ENCODE peak calls at places on chromosomes 5 and 9, in six cellular contexts. One of them, this sample, is unnamed.

GRCh38 chr5:175696139-175696854 is 38.4 kb downstream of the HRH2 start:
- DNase-seq in cardiac fibroblast: no peak
- DNase-seq in NB4: peak
- DNase-seq in BE2C: peak
- DNase-seq in endodermal cell: peak
- DNase-seq in AG04450: no peak
- DNase-seq in this sample: no peak

GRCh38 chr9:13744233-13744954 is 464.9 kb upstream of the MPDZ start:
- DNase-seq in NB4: no peak
- DNase-seq in BE2C: peak
- DNase-seq in AG04450: no peak
- DNase-seq in endodermal cell: peak
- DNase-seq in cardiac fibroblast: no peak
- DNase-seq in this sample: no peak

GRCh38 chr5:9231842-9232241 is 314.0 kb downstream of the SEMA5A start:
- DNase-seq in NB4: no peak
- DNase-seq in AG04450: no peak
- DNase-seq in BE2C: no peak
- DNase-seq in endodermal cell: no peak
- DNase-seq in cardiac fibroblast: no peak
- DNase-seq in this sample: no peak

GRCh38 chr5:9538504-9538903 is 7.4 kb downstream of the SEMA5A start:
- DNase-seq in endodermal cell: no peak
- DNase-seq in AG04450: no peak
- DNase-seq in cardiac fibroblast: no peak
- DNase-seq in BE2C: no peak
- DNase-seq in NB4: no peak
- DNase-seq in this sample: no peak

GRCh38 chr5:48192-48591 is 43.8 kb upstream of the PLEKHG4B start:
- DNase-seq in AG04450: no peak
- DNase-seq in endodermal cell: no peak
- DNase-seq in NB4: no peak
- DNase-seq in cardiac fibroblast: no peak
- DNase-seq in BE2C: no peak
- DNase-seq in this sample: no peak

GRCh38 chr9:83981126-83981871 is 694 bp downstream of the RMI1 start:
- DNase-seq in endodermal cell: peak
- DNase-seq in AG04450: no peak
- DNase-seq in NB4: peak
- DNase-seq in BE2C: peak
- DNase-seq in cardiac fibroblast: peak
- DNase-seq in this sample: peak

GRCh38 chr5:153619706-153620105 is 129.2 kb downstream of the GRIA1 start:
- DNase-seq in BE2C: no peak
- DNase-seq in NB4: peak
- DNase-seq in endodermal cell: no peak
- DNase-seq in AG04450: no peak
- DNase-seq in cardiac fibroblast: peak
- DNase-seq in this sample: peak

GRCh38 chr5:138874771-138875628 is at the start of gene LRRTM2:
- DNase-seq in BE2C: peak
- DNase-seq in endodermal cell: no peak
- DNase-seq in NB4: no peak
- DNase-seq in cardiac fibroblast: peak
- DNase-seq in AG04450: peak
- DNase-seq in this sample: peak

GRCh38 chr5:173486355-173486754 is 130.1 kb downstream of the BOD1 start:
- DNase-seq in BE2C: no peak
- DNase-seq in NB4: no peak
- DNase-seq in cardiac fibroblast: no peak
- DNase-seq in AG04450: no peak
- DNase-seq in endodermal cell: peak
- DNase-seq in this sample: no peak

GRCh38 chr5:153476767-153477166 is 13.7 kb upstream of the GRIA1 start:
- DNase-seq in AG04450: peak
- DNase-seq in cardiac fibroblast: peak
- DNase-seq in endodermal cell: peak
- DNase-seq in NB4: no peak
- DNase-seq in BE2C: no peak
- DNase-seq in this sample: peak

GRCh38 chr5:34929720-34930526 is 564 bp downstream of the DNAJC21 start:
- DNase-seq in cardiac fibroblast: peak
- DNase-seq in NB4: peak
- DNase-seq in BE2C: peak
- DNase-seq in endodermal cell: peak
- DNase-seq in AG04450: no peak
- DNase-seq in this sample: peak

GRCh38 chr9:36140086-36141084 is 3.9 kb downstream of the GLIPR2 start:
- DNase-seq in cardiac fibroblast: no peak
- DNase-seq in BE2C: no peak
- DNase-seq in NB4: peak
- DNase-seq in AG04450: no peak
- DNase-seq in endodermal cell: peak
- DNase-seq in this sample: no peak

GRCh38 chr5:58582411-58583393 is at the start of gene RAB3C:
- DNase-seq in cardiac fibroblast: peak
- DNase-seq in endodermal cell: peak
- DNase-seq in AG04450: peak
- DNase-seq in NB4: peak
- DNase-seq in BE2C: peak
- DNase-seq in this sample: peak

GRCh38 chr9:29564564-29564963 is 1991.3 kb upstream of the C9orf72 start:
- DNase-seq in endodermal cell: no peak
- DNase-seq in AG04450: no peak
- DNase-seq in BE2C: no peak
- DNase-seq in NB4: no peak
- DNase-seq in cardiac fibroblast: peak
- DNase-seq in this sample: peak

GRCh38 chr9:107269681-107270080 is 13.4 kb upstream of the RAD23B start:
- DNase-seq in AG04450: no peak
- DNase-seq in NB4: no peak
- DNase-seq in endodermal cell: no peak
- DNase-seq in cardiac fibroblast: peak
- DNase-seq in BE2C: no peak
- DNase-seq in this sample: no peak

GRCh38 chr5:129904667-129905466 is 602 bp downstream of the CHSY3 start:
- DNase-seq in NB4: no peak
- DNase-seq in cardiac fibroblast: peak
- DNase-seq in endodermal cell: peak
- DNase-seq in BE2C: peak
- DNase-seq in AG04450: no peak
- DNase-seq in this sample: peak

GRCh38 chr9:135671591-135672041 is 8.5 kb downstream of the LCN9 start:
- DNase-seq in cardiac fibroblast: no peak
- DNase-seq in BE2C: peak
- DNase-seq in NB4: peak
- DNase-seq in endodermal cell: peak
- DNase-seq in AG04450: no peak
- DNase-seq in this sample: no peak

GRCh38 chr5:35608881-35609779 is 8.5 kb upstream of the SPEF2 start:
- DNase-seq in NB4: no peak
- DNase-seq in BE2C: no peak
- DNase-seq in endodermal cell: no peak
- DNase-seq in AG04450: no peak
- DNase-seq in cardiac fibroblast: no peak
- DNase-seq in this sample: peak

GRCh38 chr5:72108200-72109050 is 1.1 kb downstream of the MAP1B start:
- DNase-seq in endodermal cell: peak
- DNase-seq in cardiac fibroblast: peak
- DNase-seq in NB4: peak
- DNase-seq in BE2C: peak
- DNase-seq in AG04450: no peak
- DNase-seq in this sample: peak

GRCh38 chr5:165161204-165161603 is 1655.8 kb downstream of the MAT2B start:
- DNase-seq in NB4: no peak
- DNase-seq in BE2C: peak
- DNase-seq in AG04450: no peak
- DNase-seq in endodermal cell: peak
- DNase-seq in cardiac fibroblast: no peak
- DNase-seq in this sample: no peak

DNA sequence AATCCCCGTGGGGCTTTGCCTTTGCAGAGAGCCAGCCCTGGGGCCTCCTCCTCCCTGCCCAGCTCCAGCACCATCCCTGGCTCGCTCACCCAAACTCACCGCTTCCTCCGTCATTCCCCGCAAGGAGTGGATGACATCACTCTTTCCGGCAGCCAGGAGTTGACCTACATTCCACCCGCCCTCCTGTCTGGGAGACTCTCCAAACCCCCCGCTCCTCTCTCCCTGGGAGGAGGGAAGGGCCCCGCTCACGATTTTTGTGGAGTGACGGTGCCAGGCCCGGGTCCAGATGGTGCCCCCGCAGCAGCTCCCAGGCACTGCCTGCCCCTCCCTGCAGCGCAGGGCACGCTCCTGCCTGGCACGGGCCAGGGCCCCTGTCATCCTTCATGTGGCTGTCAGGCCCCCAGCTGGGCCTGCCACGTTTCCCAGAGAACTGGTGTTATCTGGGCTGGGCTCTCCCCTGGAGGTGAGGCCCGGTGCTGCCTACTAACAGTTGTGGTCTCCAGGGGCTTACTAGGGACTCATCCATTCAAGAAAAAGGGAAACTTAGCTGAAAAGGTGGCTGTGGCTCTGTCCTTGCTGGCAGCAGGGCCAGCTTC is 52.3 kb downstream of the NTNG2 start:
- DNase-seq in NB4: peak
- DNase-seq in endodermal cell: peak
- DNase-seq in BE2C: peak
- DNase-seq in AG04450: peak
- DNase-seq in cardiac fibroblast: peak
- DNase-seq in this sample: peak
- H3K4me3 ChIP-seq in NB4: no peak
- H3K4me3 ChIP-seq in endodermal cell: no peak
- H3K4me3 ChIP-seq in BE2C: peak
- H3K4me3 ChIP-seq in AG04450: peak
- H3K4me3 ChIP-seq in cardiac fibroblast: no peak
- H3K4me3 ChIP-seq in this sample: no peak

DNA sequence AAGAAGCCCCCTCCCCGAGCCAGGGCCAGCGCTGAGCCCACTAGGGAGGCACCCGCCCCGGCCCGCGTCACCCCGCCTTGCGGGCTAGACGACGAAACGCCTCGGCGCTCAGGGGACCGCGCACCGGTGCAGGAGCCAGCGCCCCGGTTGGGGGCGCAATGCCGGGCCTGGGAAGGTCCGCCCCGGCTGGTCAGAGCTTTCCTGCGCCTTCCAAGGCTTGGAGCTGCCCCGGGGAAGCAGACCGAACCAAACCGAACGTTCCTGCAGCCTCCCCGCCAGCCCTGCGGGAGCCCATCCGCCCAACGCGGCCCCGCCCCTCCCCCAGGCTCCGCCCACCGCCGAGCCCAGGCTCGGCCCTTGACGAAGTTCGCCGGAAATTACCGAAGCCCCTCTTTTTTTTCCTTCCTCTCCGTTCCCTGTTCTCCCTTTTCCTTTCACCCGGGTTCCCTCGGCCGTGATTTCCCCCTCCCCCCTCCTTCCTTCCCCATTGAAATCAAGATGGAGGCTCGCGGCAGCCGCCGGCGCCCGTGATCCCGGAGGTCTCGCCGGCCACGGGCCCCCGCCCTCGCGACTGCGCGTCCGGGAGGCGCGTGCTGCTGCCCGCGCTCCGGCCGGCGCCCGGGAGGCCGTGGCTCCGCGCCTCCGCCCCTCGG is at the start of gene TRIO:
- DNase-seq in AG04450: peak
- DNase-seq in cardiac fibroblast: peak
- DNase-seq in endodermal cell: peak
- DNase-seq in NB4: peak
- DNase-seq in BE2C: peak
- DNase-seq in this sample: peak
- TF ChIP-seq CTCF in AG04450: peak
- TF ChIP-seq CTCF in cardiac fibroblast: peak
- TF ChIP-seq CTCF in endodermal cell: peak
- TF ChIP-seq CTCF in NB4: peak
- TF ChIP-seq CTCF in BE2C: peak
- TF ChIP-seq CTCF in this sample: peak

GRCh38 chr5:114362197-114362976 is 517 bp downstream of the KCNN2 start:
- DNase-seq in BE2C: no peak
- DNase-seq in endodermal cell: no peak
- DNase-seq in cardiac fibroblast: peak
- DNase-seq in NB4: no peak
- DNase-seq in AG04450: no peak
- DNase-seq in this sample: no peak
- H3K4me3 ChIP-seq in BE2C: peak
- H3K4me3 ChIP-seq in endodermal cell: peak
- H3K4me3 ChIP-seq in cardiac fibroblast: no peak
- H3K4me3 ChIP-seq in NB4: no peak
- H3K4me3 ChIP-seq in AG04450: peak
- H3K4me3 ChIP-seq in this sample: peak

DNA sequence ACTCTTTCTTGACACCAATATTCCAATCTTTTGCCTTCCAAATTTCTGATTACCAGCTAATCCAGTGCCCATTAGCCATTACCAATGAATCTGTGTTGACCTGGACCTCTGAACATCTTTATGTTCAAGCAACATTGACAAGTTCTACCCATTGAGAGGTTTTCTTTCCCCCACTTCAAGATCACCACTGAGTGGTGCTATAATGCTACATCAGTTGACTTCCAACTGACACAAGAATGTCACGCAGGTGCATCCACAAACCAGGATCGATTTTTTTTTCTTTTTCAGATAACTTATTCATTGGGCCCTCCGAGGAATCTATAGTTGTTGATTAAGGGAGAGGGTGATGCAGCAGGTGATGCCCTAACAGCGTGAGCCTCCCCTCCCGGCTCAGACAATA is 102.6 kb downstream of the SLC1A3 start:
- DNase-seq in cardiac fibroblast: no peak
- DNase-seq in BE2C: no peak
- DNase-seq in NB4: no peak
- DNase-seq in AG04450: no peak
- DNase-seq in endodermal cell: no peak
- DNase-seq in this sample: no peak
- TF ChIP-seq CTCF in cardiac fibroblast: no peak
- TF ChIP-seq CTCF in BE2C: no peak
- TF ChIP-seq CTCF in NB4: no peak
- TF ChIP-seq CTCF in AG04450: no peak
- TF ChIP-seq CTCF in endodermal cell: peak
- TF ChIP-seq CTCF in this sample: no peak

DNA sequence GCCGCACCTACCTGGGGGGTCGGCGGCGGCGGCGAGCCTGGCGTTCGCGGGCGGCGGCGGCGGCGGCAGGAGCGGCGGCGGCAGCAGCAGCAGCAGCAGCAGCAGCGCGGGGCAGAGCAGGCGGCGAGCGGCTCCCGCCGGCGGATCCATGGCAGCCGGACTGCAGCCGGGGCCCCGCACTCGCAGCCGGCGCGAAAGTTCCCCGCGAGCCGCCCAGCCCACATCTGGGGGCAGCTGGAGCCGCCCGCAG is 157 bp downstream of the ADAMTS2 start:
- DNase-seq in endodermal cell: no peak
- DNase-seq in NB4: no peak
- DNase-seq in cardiac fibroblast: no peak
- DNase-seq in AG04450: no peak
- DNase-seq in BE2C: no peak
- DNase-seq in this sample: no peak
- H3K4me3 ChIP-seq in endodermal cell: no peak
- H3K4me3 ChIP-seq in NB4: no peak
- H3K4me3 ChIP-seq in cardiac fibroblast: peak
- H3K4me3 ChIP-seq in AG04450: peak
- H3K4me3 ChIP-seq in BE2C: no peak
- H3K4me3 ChIP-seq in this sample: no peak

GRCh38 chr9:115142090-115142489 is 24.1 kb upstream of the TNC start:
- DNase-seq in NB4: no peak
- DNase-seq in cardiac fibroblast: no peak
- DNase-seq in BE2C: no peak
- DNase-seq in AG04450: no peak
- DNase-seq in endodermal cell: no peak
- DNase-seq in this sample: no peak
- TF ChIP-seq CTCF in NB4: no peak
- TF ChIP-seq CTCF in cardiac fibroblast: no peak
- TF ChIP-seq CTCF in BE2C: no peak
- TF ChIP-seq CTCF in AG04450: no peak
- TF ChIP-seq CTCF in endodermal cell: no peak
- TF ChIP-seq CTCF in this sample: no peak

GRCh38 chr5:1103093-1103492 is 8.8 kb downstream of the SLC12A7 start:
- DNase-seq in BE2C: peak
- DNase-seq in AG04450: no peak
- DNase-seq in cardiac fibroblast: no peak
- DNase-seq in NB4: no peak
- DNase-seq in endodermal cell: no peak
- DNase-seq in this sample: no peak
- H3K4me3 ChIP-seq in BE2C: no peak
- H3K4me3 ChIP-seq in AG04450: no peak
- H3K4me3 ChIP-seq in cardiac fibroblast: no peak
- H3K4me3 ChIP-seq in NB4: no peak
- H3K4me3 ChIP-seq in endodermal cell: no peak
- H3K4me3 ChIP-seq in this sample: no peak